ENCODE peak calls at places on chromosome 3, in ten cellular contexts. One of them, this sample, is unnamed.

GRCh38 chr3:128800241-128801187 is 74.5 kb downstream of the RAB7A start:
- DNase-seq in OCI-LY7: no peak
- DNase-seq in cardiac fibroblast: no peak
- DNase-seq in mesothelial cell of epicardium: no peak
- DNase-seq in nephron progenitor cell: no peak
- DNase-seq in fibroblast of pulmonary artery: no peak
- DNase-seq in keratinocyte: no peak
- DNase-seq in GM13976: no peak
- DNase-seq in progenitor cell of endocrine pancreas: no peak
- DNase-seq in GM12865: peak; percentile 55
- DNase-seq in this sample: no peak

GRCh38 chr3:122184591-122184929 is 1.1 kb downstream of the CASR start:
- DNase-seq in mesothelial cell of epicardium: no peak
- DNase-seq in nephron progenitor cell: no peak
- DNase-seq in cardiac fibroblast: no peak
- DNase-seq in progenitor cell of endocrine pancreas: no peak
- DNase-seq in fibroblast of pulmonary artery: no peak
- DNase-seq in OCI-LY7: no peak
- DNase-seq in keratinocyte: no peak
- DNase-seq in GM13976: no peak
- DNase-seq in GM12865: no peak
- DNase-seq in this sample: no peak

GRCh38 chr3:182165234-182165633 is 453.5 kb downstream of the SOX2 start:
- DNase-seq in mesothelial cell of epicardium: no peak
- DNase-seq in cardiac fibroblast: no peak
- DNase-seq in GM13976: no peak
- DNase-seq in keratinocyte: no peak
- DNase-seq in OCI-LY7: no peak
- DNase-seq in GM12865: no peak
- DNase-seq in nephron progenitor cell: no peak
- DNase-seq in progenitor cell of endocrine pancreas: no peak
- DNase-seq in fibroblast of pulmonary artery: no peak
- DNase-seq in this sample: no peak

GRCh38 chr3:53612508-53612907 is 118.1 kb downstream of the CACNA1D start:
- DNase-seq in mesothelial cell of epicardium: no peak
- DNase-seq in progenitor cell of endocrine pancreas: no peak
- DNase-seq in GM13976: no peak
- DNase-seq in OCI-LY7: no peak
- DNase-seq in GM12865: no peak
- DNase-seq in cardiac fibroblast: no peak
- DNase-seq in nephron progenitor cell: no peak
- DNase-seq in fibroblast of pulmonary artery: no peak
- DNase-seq in keratinocyte: no peak
- DNase-seq in this sample: no peak

GRCh38 chr3:129613205-129613740 is 6.8 kb upstream of the PLXND1 start:
- DNase-seq in nephron progenitor cell: no peak
- DNase-seq in progenitor cell of endocrine pancreas: no peak
- DNase-seq in mesothelial cell of epicardium: no peak
- DNase-seq in GM13976: no peak
- DNase-seq in fibroblast of pulmonary artery: no peak
- DNase-seq in cardiac fibroblast: no peak
- DNase-seq in OCI-LY7: no peak
- DNase-seq in keratinocyte: no peak
- DNase-seq in GM12865: no peak
- DNase-seq in this sample: no peak

GRCh38 chr3:139548801-139549200 is 9.3 kb upstream of the RBP1 start:
- DNase-seq in GM12865: no peak
- DNase-seq in progenitor cell of endocrine pancreas: no peak
- DNase-seq in keratinocyte: no peak
- DNase-seq in nephron progenitor cell: no peak
- DNase-seq in GM13976: no peak
- DNase-seq in OCI-LY7: no peak
- DNase-seq in mesothelial cell of epicardium: no peak
- DNase-seq in fibroblast of pulmonary artery: no peak
- DNase-seq in cardiac fibroblast: no peak
- DNase-seq in this sample: no peak

GRCh38 chr3:147393261-147393964 is 12.9 kb downstream of the ZIC4 start:
- DNase-seq in OCI-LY7: no peak
- DNase-seq in GM13976: no peak
- DNase-seq in nephron progenitor cell: peak; percentile 66
- DNase-seq in fibroblast of pulmonary artery: no peak
- DNase-seq in cardiac fibroblast: no peak
- DNase-seq in progenitor cell of endocrine pancreas: no peak
- DNase-seq in keratinocyte: no peak
- DNase-seq in mesothelial cell of epicardium: no peak
- DNase-seq in GM12865: no peak
- DNase-seq in this sample: no peak

GRCh38 chr3:20563985-20564384 is 378.0 kb upstream of the SGO1 start:
- DNase-seq in nephron progenitor cell: no peak
- DNase-seq in keratinocyte: no peak
- DNase-seq in cardiac fibroblast: no peak
- DNase-seq in GM12865: no peak
- DNase-seq in GM13976: no peak
- DNase-seq in progenitor cell of endocrine pancreas: no peak
- DNase-seq in fibroblast of pulmonary artery: no peak
- DNase-seq in OCI-LY7: no peak
- DNase-seq in mesothelial cell of epicardium: no peak
- DNase-seq in this sample: no peak

GRCh38 chr3:142645236-142645793 is 49.1 kb downstream of the PLS1 start:
- DNase-seq in keratinocyte: peak; percentile 59
- DNase-seq in OCI-LY7: no peak
- DNase-seq in GM12865: no peak
- DNase-seq in progenitor cell of endocrine pancreas: no peak
- DNase-seq in nephron progenitor cell: no peak
- DNase-seq in GM13976: no peak
- DNase-seq in mesothelial cell of epicardium: no peak
- DNase-seq in cardiac fibroblast: peak; percentile 31
- DNase-seq in fibroblast of pulmonary artery: peak; percentile 52
- DNase-seq in this sample: no peak

GRCh38 chr3:151843275-151843674 is 29.4 kb downstream of the AADAC start:
- DNase-seq in mesothelial cell of epicardium: no peak
- DNase-seq in fibroblast of pulmonary artery: peak; percentile 37
- DNase-seq in OCI-LY7: no peak
- DNase-seq in cardiac fibroblast: peak; percentile 36
- DNase-seq in progenitor cell of endocrine pancreas: no peak
- DNase-seq in nephron progenitor cell: no peak
- DNase-seq in keratinocyte: no peak
- DNase-seq in GM13976: no peak
- DNase-seq in GM12865: no peak
- DNase-seq in this sample: no peak

GRCh38 chr3:119015942-119016341 is 18.7 kb downstream of the IGSF11 start:
- DNase-seq in nephron progenitor cell: no peak
- DNase-seq in GM13976: no peak
- DNase-seq in cardiac fibroblast: no peak
- DNase-seq in GM12865: no peak
- DNase-seq in keratinocyte: no peak
- DNase-seq in mesothelial cell of epicardium: no peak
- DNase-seq in OCI-LY7: no peak
- DNase-seq in fibroblast of pulmonary artery: no peak
- DNase-seq in progenitor cell of endocrine pancreas: no peak
- DNase-seq in this sample: no peak

GRCh38 chr3:43288366-43288765 is 2.0 kb downstream of the SNRK start:
- DNase-seq in cardiac fibroblast: peak; percentile 50
- DNase-seq in fibroblast of pulmonary artery: peak; percentile 48
- DNase-seq in GM13976: peak; percentile 51
- DNase-seq in OCI-LY7: peak; percentile 51
- DNase-seq in keratinocyte: no peak
- DNase-seq in GM12865: peak; percentile 47
- DNase-seq in progenitor cell of endocrine pancreas: no peak
- DNase-seq in nephron progenitor cell: no peak
- DNase-seq in mesothelial cell of epicardium: no peak
- DNase-seq in this sample: peak; percentile 71

GRCh38 chr3:107366766-107367165 is 10.5 kb upstream of the CCDC54 start:
- DNase-seq in nephron progenitor cell: no peak
- DNase-seq in cardiac fibroblast: no peak
- DNase-seq in GM12865: no peak
- DNase-seq in GM13976: no peak
- DNase-seq in OCI-LY7: no peak
- DNase-seq in progenitor cell of endocrine pancreas: no peak
- DNase-seq in mesothelial cell of epicardium: no peak
- DNase-seq in fibroblast of pulmonary artery: no peak
- DNase-seq in keratinocyte: no peak
- DNase-seq in this sample: no peak

GRCh38 chr3:94596887-94597537 is 534.2 kb downstream of the NSUN3 start:
- DNase-seq in GM12865: peak; percentile 22
- DNase-seq in fibroblast of pulmonary artery: no peak
- DNase-seq in nephron progenitor cell: no peak
- DNase-seq in progenitor cell of endocrine pancreas: no peak
- DNase-seq in cardiac fibroblast: no peak
- DNase-seq in OCI-LY7: no peak
- DNase-seq in mesothelial cell of epicardium: no peak
- DNase-seq in GM13976: no peak
- DNase-seq in keratinocyte: no peak
- DNase-seq in this sample: no peak

DNA sequence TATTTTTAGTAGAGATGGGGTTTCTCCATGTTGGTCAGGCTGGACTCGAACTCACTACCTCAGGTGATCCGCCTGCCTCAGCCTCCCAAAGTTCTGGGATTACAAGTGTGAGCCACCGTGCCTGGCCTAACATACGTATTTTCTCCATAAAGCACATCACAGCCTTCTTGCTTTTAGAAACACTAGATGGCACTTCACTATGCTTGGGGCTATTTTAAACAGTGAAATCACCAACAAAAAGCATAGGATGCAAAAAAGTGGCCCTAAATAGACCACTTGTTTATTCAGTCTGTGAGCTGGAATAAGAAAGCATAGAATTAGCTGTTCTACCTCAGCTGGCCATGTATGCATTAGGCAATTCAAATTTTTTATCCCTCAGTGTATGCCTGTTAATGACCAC is 46.0 kb downstream of the PRICKLE2 start:
- DNase-seq in GM13976: no peak
- DNase-seq in keratinocyte: no peak
- DNase-seq in progenitor cell of endocrine pancreas: no peak
- DNase-seq in mesothelial cell of epicardium: no peak
- DNase-seq in cardiac fibroblast: no peak
- DNase-seq in OCI-LY7: no peak
- DNase-seq in nephron progenitor cell: no peak
- DNase-seq in fibroblast of pulmonary artery: no peak
- DNase-seq in GM12865: no peak
- DNase-seq in this sample: no peak
- TF ChIP-seq CTCF in GM13976: no peak
- TF ChIP-seq CTCF in keratinocyte: no peak
- TF ChIP-seq CTCF in progenitor cell of endocrine pancreas: no peak
- TF ChIP-seq CTCF in mesothelial cell of epicardium: no peak
- TF ChIP-seq CTCF in cardiac fibroblast: no peak
- TF ChIP-seq CTCF in OCI-LY7: peak; percentile 16
- TF ChIP-seq CTCF in nephron progenitor cell: no peak
- TF ChIP-seq CTCF in fibroblast of pulmonary artery: peak; percentile 7
- TF ChIP-seq CTCF in GM12865: no peak
- TF ChIP-seq CTCF in this sample: no peak

GRCh38 chr3:150177673-150178378 is 207.1 kb upstream of the PFN2 start:
- DNase-seq in fibroblast of pulmonary artery: peak; percentile 31
- DNase-seq in cardiac fibroblast: peak; percentile 17
- DNase-seq in GM12865: no peak
- DNase-seq in keratinocyte: no peak
- DNase-seq in GM13976: no peak
- DNase-seq in OCI-LY7: no peak
- DNase-seq in mesothelial cell of epicardium: no peak
- DNase-seq in nephron progenitor cell: no peak
- DNase-seq in progenitor cell of endocrine pancreas: no peak
- DNase-seq in this sample: no peak

GRCh38 chr3:150180349-150180748 is 209.7 kb upstream of the PFN2 start:
- DNase-seq in nephron progenitor cell: no peak
- DNase-seq in fibroblast of pulmonary artery: peak; percentile 77
- DNase-seq in cardiac fibroblast: peak; percentile 80
- DNase-seq in GM12865: no peak
- DNase-seq in OCI-LY7: no peak
- DNase-seq in mesothelial cell of epicardium: no peak
- DNase-seq in GM13976: no peak
- DNase-seq in progenitor cell of endocrine pancreas: no peak
- DNase-seq in keratinocyte: no peak
- DNase-seq in this sample: no peak

GRCh38 chr3:150179330-150179729 is 208.6 kb upstream of the PFN2 start:
- DNase-seq in progenitor cell of endocrine pancreas: no peak
- DNase-seq in GM12865: no peak
- DNase-seq in GM13976: no peak
- DNase-seq in OCI-LY7: no peak
- DNase-seq in fibroblast of pulmonary artery: no peak
- DNase-seq in nephron progenitor cell: no peak
- DNase-seq in mesothelial cell of epicardium: no peak
- DNase-seq in keratinocyte: no peak
- DNase-seq in cardiac fibroblast: no peak
- DNase-seq in this sample: no peak

GRCh38 chr3:150184426-150185071 is 213.9 kb upstream of the PFN2 start:
- DNase-seq in GM13976: no peak
- DNase-seq in GM12865: no peak
- DNase-seq in keratinocyte: no peak
- DNase-seq in OCI-LY7: no peak
- DNase-seq in progenitor cell of endocrine pancreas: no peak
- DNase-seq in cardiac fibroblast: peak; percentile 33
- DNase-seq in fibroblast of pulmonary artery: peak; percentile 17
- DNase-seq in nephron progenitor cell: no peak
- DNase-seq in mesothelial cell of epicardium: no peak
- DNase-seq in this sample: no peak

GRCh38 chr3:150183619-150184425 is 213.1 kb upstream of the PFN2 start:
- DNase-seq in GM13976: peak; percentile 64
- DNase-seq in GM12865: peak; percentile 83
- DNase-seq in keratinocyte: no peak
- DNase-seq in cardiac fibroblast: peak; percentile 84
- DNase-seq in nephron progenitor cell: peak; percentile 68
- DNase-seq in progenitor cell of endocrine pancreas: peak; percentile 40
- DNase-seq in fibroblast of pulmonary artery: peak; percentile 84
- DNase-seq in OCI-LY7: peak; percentile 36
- DNase-seq in mesothelial cell of epicardium: peak; percentile 27
- DNase-seq in this sample: peak; percentile 63
- TF ChIP-seq CTCF in GM13976: peak; percentile 67
- TF ChIP-seq CTCF in GM12865: peak; percentile 70
- TF ChIP-seq CTCF in keratinocyte: peak; percentile 73
- TF ChIP-seq CTCF in cardiac fibroblast: peak; percentile 67
- TF ChIP-seq CTCF in nephron progenitor cell: peak; percentile 54
- TF ChIP-seq CTCF in progenitor cell of endocrine pancreas: peak; percentile 70
- TF ChIP-seq CTCF in fibroblast of pulmonary artery: peak; percentile 72
- TF ChIP-seq CTCF in OCI-LY7: peak; percentile 66
- TF ChIP-seq CTCF in mesothelial cell of epicardium: peak; percentile 33
- TF ChIP-seq CTCF in this sample: peak; percentile 76

DNA sequence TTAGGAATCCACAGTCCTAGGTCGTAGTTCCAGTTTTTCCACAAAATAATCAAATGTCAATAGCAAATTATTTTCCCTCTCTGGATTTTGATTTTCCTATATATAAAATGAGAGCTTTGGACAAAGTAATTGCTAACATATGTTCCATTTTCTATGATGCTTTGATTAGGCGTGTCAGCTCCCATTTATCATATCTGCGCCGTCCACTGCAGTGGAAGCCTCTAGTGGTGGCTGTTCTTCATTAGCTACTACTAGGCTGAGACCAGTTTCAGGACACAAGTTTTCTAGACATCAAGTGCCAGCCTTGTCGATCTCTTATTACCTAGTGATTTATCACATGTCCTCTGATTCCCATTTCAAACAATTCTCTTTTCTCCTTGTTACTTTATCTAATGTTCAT is 271.5 kb downstream of the TUSC7 start:
- DNase-seq in OCI-LY7: no peak
- DNase-seq in cardiac fibroblast: no peak
- DNase-seq in mesothelial cell of epicardium: no peak
- DNase-seq in keratinocyte: no peak
- DNase-seq in nephron progenitor cell: no peak
- DNase-seq in GM13976: no peak
- DNase-seq in fibroblast of pulmonary artery: no peak
- DNase-seq in GM12865: no peak
- DNase-seq in progenitor cell of endocrine pancreas: no peak
- DNase-seq in this sample: no peak
- TF ChIP-seq CTCF in OCI-LY7: no peak
- TF ChIP-seq CTCF in cardiac fibroblast: no peak
- TF ChIP-seq CTCF in mesothelial cell of epicardium: no peak
- TF ChIP-seq CTCF in keratinocyte: no peak
- TF ChIP-seq CTCF in nephron progenitor cell: no peak
- TF ChIP-seq CTCF in GM13976: no peak
- TF ChIP-seq CTCF in fibroblast of pulmonary artery: no peak
- TF ChIP-seq CTCF in GM12865: no peak
- TF ChIP-seq CTCF in progenitor cell of endocrine pancreas: no peak
- TF ChIP-seq CTCF in this sample: no peak

GRCh38 chr3:33658971-33659848 is 58.8 kb downstream of the CLASP2 start:
- DNase-seq in nephron progenitor cell: peak; percentile 61
- DNase-seq in GM12865: peak; percentile 28
- DNase-seq in OCI-LY7: peak; percentile 86
- DNase-seq in mesothelial cell of epicardium: peak; percentile 21
- DNase-seq in GM13976: peak; percentile 58
- DNase-seq in cardiac fibroblast: peak; percentile 79
- DNase-seq in progenitor cell of endocrine pancreas: no peak
- DNase-seq in fibroblast of pulmonary artery: peak; percentile 84
- DNase-seq in keratinocyte: no peak
- DNase-seq in this sample: peak; percentile 69
- TF ChIP-seq CTCF in nephron progenitor cell: no peak
- TF ChIP-seq CTCF in GM12865: no peak
- TF ChIP-seq CTCF in OCI-LY7: peak; percentile 26
- TF ChIP-seq CTCF in mesothelial cell of epicardium: no peak
- TF ChIP-seq CTCF in GM13976: no peak
- TF ChIP-seq CTCF in cardiac fibroblast: no peak
- TF ChIP-seq CTCF in progenitor cell of endocrine pancreas: no peak
- TF ChIP-seq CTCF in fibroblast of pulmonary artery: no peak
- TF ChIP-seq CTCF in keratinocyte: no peak
- TF ChIP-seq CTCF in this sample: no peak